ENCODE peak calls at places on chromosomes 13 and 19, in ten cellular contexts. U is stimulated activated effector memory CD8-positive, alpha-beta T cell treated with anti-CD3 and anti-CD28 coated beads, Interleukin-12 subunit alpha, Interleukin-12 subunit beta, amount 100 ng/mL, for 72 hours; D is T-helper 9 cell; T is anterior cingulate cortex; F is EL; X is mesenteric fat pad; E is cortex of kidney; W is fibroblast of the aortic adventitia; K is lower lobe of right lung; S is IMR-90. O is an unnamed sample.

GRCh38 chr13:40781717-40782116 is 7.7 kb upstream of the SLC25A15 start:
- DNase-seq in U (no peak), D (no peak), T (no peak), F (no peak), X (no peak), E (no peak), W (no peak), K (no peak), S (no peak), O (no peak)

GRCh38 chr19:917323-918151 is at the start of gene KISS1R:
- DNase-seq in U (no peak), D (no peak), T (no peak), F (no peak), X (no peak), E (no peak), W (peak), K (peak), S (peak), O (no peak)

GRCh38 chr13:32859893-32860292 is 156.3 kb upstream of the KL start:
- DNase-seq in U (no peak), D (no peak), T (no peak), F (no peak), X (no peak), E (no peak), W (no peak), K (no peak), S (no peak), O (no peak)

GRCh38 chr19:53538378-53539109 is 599 bp downstream of the ZNF331 start:
- DNase-seq in U (no peak), D (no peak), T (no peak), F (no peak), X (peak), E (no peak), W (no peak), K (no peak), S (no peak), O (no peak)

GRCh38 chr13:21124853-21125252 is 51.5 kb downstream of the SKA3 start:
- DNase-seq in U (no peak), D (no peak), T (peak), F (peak), X (peak), E (no peak), W (peak), K (no peak), S (peak), O (peak)

GRCh38 chr13:109346060-109346459 is 440.3 kb downstream of the IRS2 start:
- DNase-seq in U (no peak), D (no peak), T (no peak), F (no peak), X (no peak), E (no peak), W (no peak), K (no peak), S (no peak), O (no peak)

GRCh38 chr19:41997121-41997850 is 3.3 kb upstream of the ATP1A3 start:
- DNase-seq in U (peak), D (peak), T (peak), F (peak), X (no peak), E (no peak), W (peak), K (no peak), S (peak), O (peak)

GRCh38 chr13:51782026-51782710 is 21.8 kb downstream of the DHRS12 start:
- DNase-seq in U (no peak), D (no peak), T (no peak), F (no peak), X (no peak), E (no peak), W (no peak), K (no peak), S (no peak), O (no peak)

GRCh38 chr13:61727714-61728275 is 312.1 kb upstream of the PCDH20 start:
- DNase-seq in U (no peak), D (no peak), T (no peak), F (no peak), X (no peak), E (no peak), W (no peak), K (no peak), S (no peak), O (peak)

GRCh38 chr19:4051175-4052101 is 15.3 kb downstream of the ZBTB7A start:
- DNase-seq in U (peak), D (no peak), T (no peak), F (peak), X (no peak), E (no peak), W (peak), K (peak), S (peak), O (peak)

GRCh38 chr13:100898431-100898830 is 223.8 kb upstream of the TMTC4 start:
- DNase-seq in U (no peak), D (no peak), T (no peak), F (no peak), X (no peak), E (no peak), W (no peak), K (no peak), S (peak), O (no peak)

GRCh38 chr13:97855570-97855970 is 97.9 kb upstream of the IPO5 start:
- DNase-seq in U (no peak), D (no peak), T (peak), F (peak), X (no peak), E (no peak), W (peak), K (no peak), S (peak), O (peak)

GRCh38 chr19:1232652-1233360 is 5.0 kb downstream of the CBARP start:
- DNase-seq in U (no peak), D (no peak), T (no peak), F (peak), X (no peak), E (no peak), W (peak), K (no peak), S (peak), O (no peak)

GRCh38 chr13:24842533-24843278 is 78.7 kb downstream of the RNF17 start:
- DNase-seq in U (no peak), D (no peak), T (no peak), F (no peak), X (no peak), E (no peak), W (no peak), K (peak), S (no peak), O (no peak)

O was measured in AG10803.